ENCODE peak calls at places on chromosomes 1 and 21, in nine cellular contexts. K, V, N, E, U, W, T, Z and Y are unnamed samples.
A peak's percentile ranks its signal among the peaks of the same experiment; 100 is the strongest.

GRCh38 chr1:167440345-167440744 is 78.0 kb downstream of the CD247 start:
- DNase-seq in U (no peak), T (no peak), N (no peak), K (no peak), Z (no peak), W (peak; percentile 28), V (no peak), E (no peak), Y (no peak)

GRCh38 chr1:177883581-177883980 is 86.3 kb downstream of the SEC16B start:
- DNase-seq in V (no peak), N (no peak), W (no peak), Z (no peak), T (no peak), E (no peak), K (no peak), U (no peak), Y (no peak)

GRCh38 chr1:180248176-180248575 is 18.1 kb downstream of the LHX4 start:
- DNase-seq in T (no peak), N (no peak), U (no peak), K (no peak), V (no peak), W (no peak), E (no peak), Z (no peak), Y (no peak)

GRCh38 chr21:37582613-37583012 is 216.0 kb downstream of the DYRK1A start:
- DNase-seq in E (no peak), Z (peak; percentile 77), V (no peak), U (no peak), N (peak; percentile 18), K (no peak), W (no peak), T (no peak), Y (no peak)

GRCh38 chr1:86940599-86940998 is 26.2 kb downstream of the HS2ST1 start:
- DNase-seq in N (no peak), E (no peak), K (no peak), T (no peak), U (no peak), W (no peak), V (no peak), Z (no peak), Y (no peak)

GRCh38 chr21:31732891-31733520 is 1.1 kb upstream of the SCAF4 start:
- DNase-seq in K (no peak), V (no peak), W (no peak), T (no peak), N (no peak), Z (peak; percentile 39), E (no peak), U (peak; percentile 42), Y (no peak)

GRCh38 chr1:50329332-50329932 is 93.8 kb downstream of the DMRTA2 start:
- DNase-seq in K (no peak), W (no peak), N (no peak), V (no peak), Z (peak; percentile 24), E (no peak), T (no peak), U (no peak), Y (no peak)

GRCh38 chr1:52268372-52268771 is 97.6 kb downstream of the CC2D1B start:
- DNase-seq in Z (no peak), N (no peak), E (no peak), T (no peak), W (no peak), K (no peak), V (no peak), U (peak; percentile 49), Y (no peak)

GRCh38 chr1:172545349-172546004 is 12.5 kb downstream of the SUCO start:
- DNase-seq in Z (no peak), T (peak; percentile 32), W (no peak), E (no peak), V (no peak), K (no peak), N (no peak), U (no peak), Y (no peak)

DNA sequence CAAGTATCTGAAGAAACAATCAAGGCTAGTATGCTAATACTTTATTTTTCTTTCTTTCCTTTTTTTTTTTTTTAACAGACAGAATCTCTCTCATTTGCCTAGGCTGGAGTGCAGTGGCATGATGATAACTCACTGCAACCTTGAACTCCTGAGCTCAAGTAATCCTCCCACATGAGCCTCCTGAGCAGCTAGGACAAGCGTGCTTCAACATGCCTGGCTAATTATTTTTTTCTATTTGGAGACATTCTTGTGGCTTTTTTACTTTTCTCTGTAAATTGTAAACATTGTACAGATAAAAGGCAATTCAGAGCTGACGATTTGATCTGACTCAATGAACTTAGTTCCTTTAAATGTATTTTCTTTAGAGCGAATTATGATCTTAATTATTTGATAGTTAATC is 41.4 kb downstream of the CCDC18 start:
- DNase-seq in N (no peak), W (no peak), T (no peak), U (no peak), K (no peak), E (no peak), V (no peak), Z (no peak), Y (no peak)
- TF ChIP-seq POLR2AphosphoS5 in N (no peak), W (no peak), T (no peak), U (no peak), K (no peak), E (no peak), V (no peak), Z (no peak), Y (no peak)

GRCh38 chr1:38454749-38455441 is 404.7 kb downstream of the RRAGC start:
- DNase-seq in U (no peak), T (no peak), E (no peak), Z (no peak), W (no peak), V (no peak), K (no peak), N (no peak), Y (no peak)
- TF ChIP-seq POLR2AphosphoS5 in U (no peak), T (no peak), E (no peak), Z (no peak), W (no peak), V (no peak), K (no peak), N (no peak), Y (no peak)

DNA sequence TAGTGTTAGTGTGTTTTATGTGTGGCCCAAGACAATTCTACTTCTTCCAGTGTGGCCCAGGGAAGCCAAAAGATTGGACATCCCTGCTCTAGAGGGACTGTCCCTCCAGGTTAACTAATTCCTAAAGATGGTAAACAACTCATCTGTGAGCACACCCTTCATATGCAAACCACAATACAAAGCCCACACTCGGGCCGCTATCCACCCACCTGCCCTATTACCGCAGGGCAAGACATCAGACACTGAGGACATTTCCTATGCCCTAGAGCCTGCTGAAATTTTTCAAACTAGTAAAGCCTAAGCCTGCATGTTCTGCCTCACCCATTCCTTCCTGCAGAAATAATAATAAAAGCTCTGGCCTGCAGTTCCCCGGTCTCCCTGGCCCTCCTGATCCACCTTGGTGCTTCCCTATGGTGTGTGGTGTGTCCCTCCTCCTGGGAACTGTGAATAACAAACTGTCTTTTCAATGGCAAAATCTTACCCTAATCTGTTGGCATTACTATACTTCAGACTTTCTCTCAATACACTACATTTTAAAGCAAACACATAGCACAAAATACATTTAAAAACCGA is 39.3 kb upstream of the NTPCR start:
- DNase-seq in U (no peak), K (no peak), E (no peak), Z (no peak), W (no peak), V (no peak), T (no peak), N (no peak), Y (no peak)
- TF ChIP-seq POLR2AphosphoS5 in U (no peak), K (no peak), E (no peak), Z (no peak), W (no peak), V (no peak), T (no peak), N (no peak), Y (no peak)

GRCh38 chr21:16366207-16366606 is 636.4 kb downstream of the USP25 start:
- DNase-seq in U (no peak), N (no peak), W (no peak), E (no peak), T (no peak), Z (no peak), V (no peak), K (no peak), Y (no peak)
- TF ChIP-seq POLR2AphosphoS5 in U (no peak), N (no peak), W (no peak), E (no peak), T (no peak), Z (no peak), V (no peak), K (no peak), Y (no peak)